ENCODE peak calls at places on chromosomes 11 and 22, in eight cellular contexts. Q is Peyer's patch, S is K562, U is adrenal gland, V is body of pancreas, T is tibial nerve, A is lower leg skin, J is testis. B is an unnamed sample.

GRCh38 chr11:62242021-62242420 is at the start of gene SCGB1D2:
- DNase-seq in S (no peak), J (peak), U (peak), T (no peak), V (peak), Q (no peak), A (no peak), B (no peak)

GRCh38 chr11:8016396-8016949 is 29.3 kb downstream of the EIF3F start:
- DNase-seq in U (no peak), T (no peak), Q (peak), A (peak), V (no peak), J (no peak), S (no peak), B (no peak)

GRCh38 chr22:17910561-17911311 is 113.6 kb downstream of the MICAL3 start:
- DNase-seq in V (peak), T (no peak), Q (peak), S (no peak), U (peak), J (peak), A (no peak), B (no peak)

GRCh38 chr11:59182457-59183151 is 10.7 kb downstream of the DTX4 start:
- DNase-seq in Q (peak), J (no peak), V (peak), T (no peak), A (no peak), S (peak), U (no peak), B (peak)

GRCh38 chr11:77086521-77087472 is 15.8 kb upstream of the OMP start:
- DNase-seq in S (no peak), U (no peak), Q (peak), T (no peak), A (peak), V (peak), J (peak), B (no peak)

GRCh38 chr11:128819198-128819597 is 47.9 kb downstream of the KCNJ1 start:
- DNase-seq in T (no peak), J (no peak), V (no peak), S (no peak), A (no peak), Q (no peak), U (no peak), B (no peak)

GRCh38 chr11:72704783-72705287 is 30.6 kb upstream of the PDE2A start:
- DNase-seq in A (no peak), T (no peak), Q (no peak), S (no peak), V (no peak), U (no peak), J (no peak), B (no peak)

GRCh38 chr11:126282361-126282741 is 542 bp upstream of the TIRAP start:
- DNase-seq in J (peak), A (no peak), U (peak), T (no peak), V (peak), Q (peak), S (peak), B (no peak)

GRCh38 chr22:45476814-45477213 is 25.9 kb upstream of the FBLN1 start:
- DNase-seq in A (no peak), J (peak), Q (no peak), S (no peak), T (no peak), U (no peak), V (no peak), B (no peak)

GRCh38 chr11:75280770-75281468 is 40.3 kb downstream of the TPBGL start:
- DNase-seq in T (no peak), U (no peak), A (peak), V (no peak), J (no peak), S (no peak), Q (no peak), B (no peak)

GRCh38 chr11:829116-829945 is 1.6 kb downstream of the CRACR2B start:
- DNase-seq in U (no peak), V (no peak), A (no peak), S (no peak), J (no peak), Q (peak), T (no peak), B (no peak)

GRCh38 chr11:73257342-73258103 is 14.6 kb upstream of the P2RY6 start:
- DNase-seq in U (peak), J (peak), A (peak), V (no peak), S (no peak), Q (peak), T (no peak), B (no peak)

GRCh38 chr11:129440028-129440630 is 64.5 kb downstream of the BARX2 start:
- DNase-seq in V (peak), Q (no peak), J (no peak), T (no peak), A (peak), U (no peak), S (no peak), B (no peak)

GRCh38 chr11:69455969-69456368 is 25.5 kb upstream of the LINC01488 start:
- DNase-seq in S (no peak), J (no peak), Q (no peak), V (no peak), T (no peak), U (no peak), A (no peak), B (no peak)

GRCh38 chr11:134939905-134940304 is 527.9 kb upstream of the B3GAT1 start:
- DNase-seq in S (peak), Q (no peak), U (no peak), T (no peak), J (no peak), A (peak), V (no peak), B (no peak)

GRCh38 chr11:14342906-14343305 is 16.1 kb downstream of the RRAS2 start:
- DNase-seq in Q (no peak), V (no peak), T (no peak), J (no peak), U (no peak), S (no peak), A (no peak), B (no peak)

GRCh38 chr11:1055990-1056771 is 18.5 kb upstream of the MUC2 start:
- DNase-seq in T (peak), Q (peak), J (no peak), S (no peak), U (peak), A (no peak), V (no peak), B (no peak)

GRCh38 chr11:1559103-1559951 is 12.7 kb downstream of the DUSP8 start:
- DNase-seq in J (peak), Q (peak), A (peak), U (peak), S (no peak), T (peak), V (peak), B (no peak)

GRCh38 chr11:134837166-134837886 is 425.3 kb upstream of the B3GAT1 start:
- DNase-seq in A (peak), T (no peak), S (no peak), Q (no peak), U (no peak), J (no peak), V (no peak), B (no peak)

GRCh38 chr11:75583710-75584658 is 21.9 kb downstream of the SERPINH1 start:
- DNase-seq in Q (peak), J (peak), U (peak), T (peak), S (peak), V (peak), A (peak), B (peak)

GRCh38 chr11:118618115-118618990 is 10.9 kb downstream of the PHLDB1 start:
- DNase-seq in S (no peak), T (peak), V (no peak), Q (peak), A (peak), J (peak), U (peak), B (no peak)

GRCh38 chr11:102793677-102794290 is 4.2 kb downstream of the MMP1 start:
- DNase-seq in S (no peak), J (no peak), V (no peak), Q (no peak), T (no peak), U (no peak), A (no peak), B (no peak)
- TF ChIP-seq POLR2A in S (no peak), J (no peak), V (no peak), Q (no peak), T (no peak), U (no peak), A (no peak), B (no peak)

DNA sequence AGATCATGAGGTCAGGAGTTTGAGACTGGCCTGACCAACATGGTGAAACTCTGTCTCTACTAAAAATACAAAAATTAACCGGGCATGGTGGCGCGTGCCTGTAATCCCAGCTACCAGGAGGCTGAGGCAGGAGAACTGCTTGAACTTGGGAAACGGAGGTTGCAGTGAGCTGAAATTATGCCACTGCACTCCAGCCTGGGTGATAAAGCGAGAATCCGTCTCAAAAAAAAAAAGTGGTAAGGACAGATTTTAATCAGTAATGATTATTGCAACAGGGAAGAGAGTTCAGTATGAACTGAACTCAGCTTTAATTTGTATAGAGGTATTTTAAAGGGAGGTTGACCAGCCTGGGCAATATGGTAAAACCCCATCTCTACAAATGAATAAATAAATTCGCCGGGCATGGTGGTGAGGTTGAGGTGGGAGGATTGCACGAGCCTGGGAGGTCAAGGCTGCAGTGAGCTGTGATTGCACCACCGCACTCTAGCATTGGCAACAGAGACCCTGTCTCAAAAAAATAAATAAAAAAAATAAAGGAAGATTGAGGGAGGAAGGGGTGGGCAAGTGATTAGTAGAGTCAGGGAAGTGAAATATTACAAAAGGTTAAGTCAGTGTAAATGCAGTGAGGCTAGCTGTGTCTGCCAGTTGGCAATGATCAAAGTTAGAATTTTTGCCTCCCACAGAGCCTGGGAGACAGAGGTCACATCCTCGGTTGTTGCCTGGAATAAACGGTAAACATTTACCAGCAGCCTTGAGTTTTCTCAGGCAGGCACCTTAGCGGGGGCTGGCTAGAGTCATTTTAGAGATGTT is 2.6 kb upstream of the MCM5 start:
- DNase-seq in S (no peak), Q (no peak), V (peak), U (no peak), A (no peak), T (no peak), J (peak), B (no peak)
- TF ChIP-seq POLR2A in S (no peak), Q (no peak), V (no peak), U (no peak), A (no peak), T (no peak), J (no peak), B (no peak)

GRCh38 chr11:60952742-60953170 is 780 bp upstream of the SLC15A3 start:
- DNase-seq in J (no peak), A (no peak), U (no peak), S (no peak), V (no peak), Q (no peak), T (no peak), B (no peak)
- TF ChIP-seq POLR2A in J (no peak), A (no peak), U (no peak), S (no peak), V (peak), Q (no peak), T (no peak), B (peak)

DNA sequence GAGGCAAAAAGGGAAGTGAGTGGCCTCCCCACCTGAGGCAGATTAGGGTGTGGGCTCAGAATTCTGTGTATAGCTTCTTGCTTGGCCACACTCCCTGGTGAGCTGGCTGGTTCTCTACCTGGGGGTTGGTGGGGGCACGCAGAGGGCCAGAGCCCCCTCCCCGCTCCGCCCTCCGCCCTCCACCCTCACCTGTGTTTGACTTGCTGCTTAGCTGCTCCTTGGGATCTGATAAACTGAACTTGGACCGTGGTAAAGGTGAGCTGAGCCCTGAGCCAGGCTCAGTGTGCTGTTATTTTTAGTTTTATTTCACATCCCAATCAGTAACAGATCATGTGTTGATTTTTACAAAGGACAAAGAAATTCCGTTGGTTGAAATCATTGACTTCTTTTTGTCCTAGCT is 1.9 kb downstream of the OVOL1 start:
- DNase-seq in T (no peak), U (no peak), Q (no peak), A (no peak), J (no peak), V (no peak), S (no peak), B (no peak)
- TF ChIP-seq POLR2A in T (no peak), U (no peak), Q (no peak), A (no peak), J (no peak), V (no peak), S (no peak), B (no peak)

GRCh38 chr22:26410398-26410797 is 18.7 kb upstream of the ASPHD2 start:
- DNase-seq in T (no peak), S (no peak), Q (no peak), A (no peak), J (no peak), U (no peak), V (no peak), B (no peak)
- TF ChIP-seq POLR2A in T (no peak), S (no peak), Q (no peak), A (no peak), J (no peak), U (no peak), V (no peak), B (no peak)

DNA sequence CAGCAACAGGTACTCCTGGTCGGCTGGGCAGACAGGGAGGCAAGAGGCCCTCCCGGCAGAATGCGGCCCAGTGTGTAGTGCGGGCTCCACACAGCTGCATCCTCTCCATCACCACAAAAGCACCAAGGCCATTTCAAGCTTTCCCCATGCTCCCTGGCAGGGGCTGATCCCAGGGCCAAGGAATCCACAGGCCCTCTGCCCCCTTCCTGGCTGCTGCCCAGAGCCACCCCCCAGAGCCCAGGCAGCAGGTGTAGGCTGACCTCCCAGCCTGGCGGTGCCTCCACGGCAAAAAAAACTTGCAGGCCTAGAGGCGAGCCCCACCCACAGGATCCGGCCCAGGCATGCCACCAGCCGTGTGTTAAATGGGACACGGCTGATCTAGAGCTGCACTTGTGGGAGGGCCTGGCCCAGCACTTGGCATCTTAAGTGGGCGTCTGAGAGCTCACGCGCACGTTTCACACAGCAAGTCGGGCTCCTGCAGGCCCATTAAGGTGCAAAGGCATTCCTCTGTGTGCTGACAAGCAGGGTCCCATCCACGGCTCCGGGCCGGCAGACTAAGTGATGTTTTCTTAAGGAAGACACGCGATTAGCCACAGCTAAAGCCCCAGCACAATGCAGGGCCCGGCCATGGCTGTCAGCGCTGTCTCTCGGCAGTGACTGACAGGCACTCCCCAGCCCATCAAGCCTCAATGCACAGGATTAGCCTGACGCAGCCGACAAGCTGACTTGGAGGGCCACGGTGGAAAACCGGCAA is 19.8 kb upstream of the GNB1L start:
- DNase-seq in J (no peak), V (peak), U (peak), A (peak), S (no peak), Q (peak), T (peak), B (peak)
- TF ChIP-seq POLR2A in J (no peak), V (no peak), U (no peak), A (no peak), S (no peak), Q (no peak), T (no peak), B (no peak)

GRCh38 chr22:20117656-20118571 is 888 bp upstream of the TRMT2A start:
- DNase-seq in T (no peak), Q (peak), A (no peak), U (no peak), J (no peak), S (peak), V (peak), B (peak)
- TF ChIP-seq POLR2A in T (no peak), Q (no peak), A (no peak), U (no peak), J (no peak), S (peak), V (no peak), B (peak)